ENCODE peak calls at places on chromosomes 2 and 18, in seven cellular contexts. J is GM12865, N is brain microvascular endothelial cell, L is dorsolateral prefrontal cortex, P is fibroblast of pulmonary artery, O is endothelial cell of umbilical vein, U is psoas muscle. E is an unnamed sample.

GRCh38 chr2:241547781-241548450 is 10.6 kb upstream of the BOK start:
- DNase-seq in O (no peak), L (no peak), U (peak), N (no peak), P (no peak), J (no peak), E (no peak)

GRCh38 chr2:144801766-144802165 is 281.8 kb upstream of the ZEB2 start:
- DNase-seq in L (no peak), N (peak), J (no peak), O (peak), U (no peak), P (peak), E (no peak)

GRCh38 chr2:239240480-239240881 is 160.3 kb downstream of the HDAC4 start:
- DNase-seq in O (no peak), J (no peak), N (no peak), L (peak), U (peak), P (no peak), E (no peak)

GRCh38 chr2:29628882-29629281 is 292.5 kb downstream of the ALK start:
- DNase-seq in N (no peak), P (peak), J (no peak), L (no peak), U (no peak), O (no peak), E (no peak)

GRCh38 chr2:128421861-128422311 is 103.2 kb upstream of the HS6ST1 start:
- DNase-seq in U (peak), L (no peak), O (no peak), J (no peak), P (no peak), N (no peak), E (no peak)

GRCh38 chr2:48483506-48483905 is 46.4 kb upstream of the STON1 start:
- DNase-seq in L (no peak), U (no peak), N (no peak), J (no peak), O (peak), P (peak), E (no peak)

GRCh38 chr2:19235308-19235707 is 123.1 kb downstream of the OSR1 start:
- DNase-seq in N (no peak), J (no peak), U (no peak), P (peak), L (no peak), O (no peak), E (no peak)

GRCh38 chr2:8676191-8676914 is 5.5 kb upstream of the ID2 start:
- DNase-seq in J (no peak), O (peak), L (peak), N (no peak), P (peak), U (peak), E (no peak)

GRCh38 chr2:156486175-156486574 is 50.0 kb downstream of the GPD2 start:
- DNase-seq in J (no peak), P (peak), O (peak), U (no peak), L (no peak), N (peak), E (no peak)

GRCh38 chr2:20378891-20379519 is 28.4 kb upstream of the PUM2 start:
- DNase-seq in L (peak), P (peak), O (peak), N (peak), U (peak), J (no peak), E (no peak)

GRCh38 chr18:58364867-58365533 is 263.9 kb downstream of the ALPK2 start:
- DNase-seq in J (no peak), L (no peak), O (no peak), U (no peak), N (peak), P (peak), E (no peak)

GRCh38 chr2:167898297-167898696 is 349.1 kb downstream of the STK39 start:
- DNase-seq in U (no peak), P (no peak), O (no peak), J (no peak), N (no peak), L (no peak), E (no peak)

GRCh38 chr18:11728247-11728646 is 39.2 kb downstream of the GNAL start:
- DNase-seq in L (no peak), U (no peak), J (peak), N (peak), P (peak), O (no peak), E (no peak)

GRCh38 chr2:237150831-237151230 is 65.1 kb downstream of the COPS8 start:
- DNase-seq in O (no peak), J (no peak), L (no peak), P (no peak), U (no peak), N (no peak), E (no peak)

GRCh38 chr2:240452471-240453256 is 17.2 kb downstream of the GPC1 start:
- DNase-seq in L (peak), J (no peak), O (peak), U (peak), P (peak), N (no peak), E (peak)

GRCh38 chr18:25650201-25650941 is 298.4 kb upstream of the ZNF521 start:
- DNase-seq in L (no peak), O (peak), P (peak), J (peak), N (peak), U (no peak), E (no peak)

GRCh38 chr2:105522645-105523044 is 123.8 kb upstream of the FHL2 start:
- DNase-seq in P (no peak), N (no peak), L (no peak), O (no peak), U (no peak), J (no peak), E (no peak)

GRCh38 chr2:224038049-224038829 is 847 bp downstream of the SERPINE2 start:
- DNase-seq in N (no peak), J (peak), U (peak), P (peak), L (peak), O (peak), E (peak)
- TF ChIP-seq CTCF in N (no peak), J (no peak), U (no peak), P (no peak), L (no peak), O (no peak), E (no peak)

DNA sequence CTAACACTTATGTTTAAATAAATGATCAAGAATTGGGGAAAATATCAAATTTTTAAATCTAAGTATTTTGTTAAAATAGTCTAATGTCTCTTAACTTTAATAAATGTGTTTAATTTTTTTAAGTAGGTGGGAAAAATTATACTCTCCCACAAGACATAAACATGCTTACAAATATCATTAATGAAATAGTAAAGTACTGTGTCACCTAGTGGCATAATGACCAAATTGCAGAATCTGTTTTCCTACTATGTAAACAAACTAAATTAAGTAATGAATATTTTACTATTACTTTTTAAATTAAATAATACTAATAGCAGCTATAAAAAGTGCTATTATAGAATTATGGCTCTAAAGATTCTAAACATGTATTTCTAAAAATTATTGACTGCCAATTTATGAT is 52.0 kb upstream of the CHAC2 start:
- DNase-seq in L (no peak), P (peak), U (no peak), J (peak), N (no peak), O (peak), E (no peak)
- TF ChIP-seq CTCF in L (peak), P (peak), U (peak), J (peak), N (no peak), O (peak), E (peak)

GRCh38 chr2:74884866-74885265 is 50.9 kb downstream of the HK2 start:
- DNase-seq in O (no peak), L (no peak), U (no peak), J (no peak), P (no peak), N (no peak), E (no peak)

GRCh38 chr2:74886251-74886650 is 52.3 kb downstream of the HK2 start:
- DNase-seq in U (no peak), L (no peak), O (no peak), P (no peak), N (no peak), J (no peak), E (no peak)

GRCh38 chr2:74887445-74887951 is 53.6 kb downstream of the HK2 start:
- DNase-seq in O (no peak), N (peak), P (peak), J (no peak), L (no peak), U (no peak), E (no peak)

GRCh38 chr2:74887961-74888670 is 54.2 kb downstream of the HK2 start:
- DNase-seq in L (no peak), J (no peak), U (no peak), O (no peak), N (peak), P (no peak), E (no peak)

GRCh38 chr2:74886811-74887210 is 52.9 kb downstream of the HK2 start:
- DNase-seq in O (no peak), P (no peak), U (no peak), N (no peak), L (no peak), J (peak), E (no peak)
- TF ChIP-seq CTCF in O (no peak), P (peak), U (no peak), N (peak), L (no peak), J (no peak), E (no peak)

GRCh38 chr2:24512404-24512803 is 21.4 kb downstream of the NCOA1 start:
- DNase-seq in N (no peak), J (no peak), O (no peak), P (no peak), L (no peak), U (no peak), E (no peak)

GRCh38 chr2:24512836-24513235 is 21.8 kb downstream of the NCOA1 start:
- DNase-seq in U (no peak), L (no peak), N (no peak), O (no peak), J (no peak), P (peak), E (no peak)

GRCh38 chr2:24514820-24515219 is 23.8 kb downstream of the NCOA1 start:
- DNase-seq in O (no peak), J (no peak), N (no peak), U (no peak), L (no peak), P (no peak), E (no peak)

GRCh38 chr2:24513266-24513665 is 22.2 kb downstream of the NCOA1 start:
- DNase-seq in P (peak), N (no peak), J (no peak), O (no peak), U (no peak), L (no peak), E (no peak)

GRCh38 chr2:24513672-24514071 is 22.6 kb downstream of the NCOA1 start:
- DNase-seq in O (no peak), P (peak), N (no peak), J (no peak), U (no peak), L (no peak), E (no peak)
- TF ChIP-seq CTCF in O (no peak), P (no peak), N (no peak), J (no peak), U (no peak), L (no peak), E (no peak)

GRCh38 chr2:221570321-221571107 is 1.6 kb downstream of the EPHA4 start:
- DNase-seq in N (peak), L (no peak), U (no peak), P (peak), O (peak), J (peak), E (no peak)
- TF ChIP-seq CTCF in N (peak), L (no peak), U (no peak), P (peak), O (no peak), J (no peak), E (peak)

GRCh38 chr2:197850882-197851281 is 46.5 kb downstream of the PLCL1 start:
- DNase-seq in J (no peak), U (no peak), N (no peak), O (no peak), P (peak), L (no peak), E (no peak)

GRCh38 chr2:197853549-197853948 is 49.2 kb downstream of the PLCL1 start:
- DNase-seq in J (no peak), N (no peak), U (no peak), O (no peak), P (no peak), L (no peak), E (no peak)

GRCh38 chr2:197852127-197852526 is 47.7 kb downstream of the PLCL1 start:
- DNase-seq in N (no peak), P (no peak), J (no peak), O (no peak), L (peak), U (no peak), E (no peak)

GRCh38 chr2:197848602-197849001 is 44.2 kb downstream of the PLCL1 start:
- DNase-seq in L (no peak), J (no peak), N (no peak), P (no peak), O (no peak), U (no peak), E (no peak)

DNA sequence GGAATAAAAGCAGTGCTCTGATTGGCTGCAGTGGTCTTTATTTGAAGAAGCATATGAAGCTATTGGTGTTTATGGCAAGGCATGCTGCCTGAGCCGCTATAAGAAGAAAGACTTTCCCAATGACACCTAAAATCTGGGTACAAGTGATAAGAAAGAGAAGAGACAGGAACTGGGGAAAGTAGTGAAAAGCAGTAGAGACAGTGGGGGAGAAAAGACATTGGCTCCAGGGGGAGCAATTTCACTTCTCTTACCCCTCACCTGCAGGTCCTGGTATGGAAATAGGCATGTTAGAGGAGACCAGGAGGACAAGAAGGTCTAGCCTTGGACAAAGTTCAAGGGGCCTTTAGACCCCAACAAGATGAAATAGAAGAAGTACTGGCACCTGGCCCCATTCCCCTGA is 47.1 kb downstream of the PLCL1 start:
- DNase-seq in J (peak), L (no peak), P (no peak), O (no peak), U (no peak), N (no peak), E (no peak)
- TF ChIP-seq CTCF in J (peak), L (no peak), P (peak), O (no peak), U (peak), N (peak), E (peak)

DNA sequence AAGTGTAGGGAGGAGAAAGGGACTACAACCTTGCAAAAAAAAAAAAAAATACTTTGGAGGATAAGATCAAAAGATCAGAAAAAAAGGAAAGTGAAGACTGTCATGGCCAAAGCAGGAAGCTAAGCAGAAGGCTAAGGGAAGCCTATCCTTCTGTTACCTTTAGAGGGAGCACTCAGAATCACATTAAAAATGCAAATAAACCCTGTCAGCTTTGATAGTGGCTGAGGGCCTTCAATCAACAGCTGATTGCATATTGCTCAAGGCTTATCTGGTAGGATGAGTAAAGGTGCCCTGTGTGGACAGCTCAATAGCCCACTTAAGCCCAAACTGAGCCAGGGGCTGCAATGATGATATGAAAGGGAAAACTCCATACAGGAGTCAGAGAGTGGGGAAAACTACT is 1021.2 kb downstream of the LRP1B start:
- DNase-seq in J (no peak), P (peak), L (no peak), N (no peak), O (no peak), U (no peak), E (no peak)
- TF ChIP-seq CTCF in J (no peak), P (peak), L (no peak), N (peak), O (no peak), U (no peak), E (peak)

DNA sequence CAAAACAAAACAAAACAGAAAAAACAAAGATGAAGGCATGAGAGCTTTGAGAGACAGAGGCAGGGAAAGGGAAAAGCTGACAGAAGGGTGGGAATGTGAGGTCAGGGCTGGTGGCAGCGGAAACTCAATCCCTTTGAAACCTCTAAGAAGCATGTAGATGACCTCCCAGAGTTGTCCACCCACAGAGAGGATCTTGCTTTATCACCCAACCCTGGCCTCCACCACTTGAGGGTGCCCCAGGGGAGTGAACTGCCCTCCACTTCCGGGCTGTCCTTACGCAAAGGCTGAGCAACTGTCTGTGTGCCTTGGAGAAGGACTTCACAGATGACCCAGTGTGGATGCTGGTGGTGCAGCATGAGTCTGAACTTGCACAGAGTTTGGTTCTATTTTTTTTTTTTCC is 26.7 kb downstream of the PDCL3 start:
- DNase-seq in P (no peak), O (no peak), J (no peak), N (no peak), L (no peak), U (no peak), E (no peak)
- TF ChIP-seq CTCF in P (no peak), O (no peak), J (no peak), N (no peak), L (no peak), U (no peak), E (no peak)

E was measured in D721Med.